ENCODE peak calls at places on chromosome 13, in seven cellular contexts. H is esophagus squamous epithelium; R is fibroblast of lung; V is CD8-positive, alpha-beta memory T cell; Q is breast epithelium; O is iPS DF 6.9; J is right lobe of liver. M is an unnamed sample. For H3K36me3 and H3K9me3, the result is how much of the 10 kb centered on the place peaks cover.

GRCh38 chr13:110250258-110250891 is 56.6 kb downstream of the COL4A1 start:
- DNase-seq in H (no peak), R (peak), V (no peak), Q (no peak), O (no peak), J (peak), M (peak)

GRCh38 chr13:33480561-33480960 is 195.0 kb upstream of the STARD13 start:
- DNase-seq in H (no peak), R (peak), V (no peak), Q (no peak), O (no peak), J (no peak), M (no peak)

GRCh38 chr13:78317030-78317429 is 286.3 kb downstream of the POU4F1 start:
- DNase-seq in H (no peak), R (no peak), V (no peak), Q (no peak), O (no peak), J (no peak), M (no peak)

GRCh38 chr13:26713341-26713740 is 47.2 kb downstream of the GPR12 start:
- DNase-seq in H (no peak), R (no peak), V (no peak), Q (no peak), O (no peak), J (no peak), M (no peak)

GRCh38 chr13:59734393-59734792 is 429.3 kb downstream of the DIAPH3 start:
- DNase-seq in H (no peak), R (no peak), V (no peak), Q (no peak), O (no peak), J (no peak), M (no peak)

GRCh38 chr13:59546178-59546577 is 617.5 kb downstream of the DIAPH3 start:
- DNase-seq in H (no peak), R (no peak), V (no peak), Q (no peak), O (no peak), J (no peak), M (no peak)

GRCh38 chr13:50080158-50080855 is 65.1 kb downstream of the KCNRG start:
- DNase-seq in H (no peak), R (peak), V (no peak), Q (no peak), O (no peak), J (no peak), M (peak)

GRCh38 chr13:112934075-112934474 is 34.9 kb upstream of the MCF2L start:
- DNase-seq in H (no peak), R (no peak), V (no peak), Q (no peak), O (no peak), J (no peak), M (peak)

GRCh38 chr13:113973218-113974164 is at the start of gene C13orf46:
- DNase-seq in H (no peak), R (no peak), V (no peak), Q (no peak), O (no peak), J (peak), M (no peak)

GRCh38 chr13:109162248-109163051 is 533.0 kb downstream of the MYO16 start:
- DNase-seq in H (no peak), R (no peak), V (no peak), Q (no peak), O (no peak), J (no peak), M (no peak)

GRCh38 chr13:66543780-66544179 is 686.4 kb downstream of the PCDH9 start:
- DNase-seq in H (no peak), R (no peak), V (no peak), Q (no peak), O (no peak), J (no peak), M (no peak)

GRCh38 chr13:83546476-83546875 is 335.8 kb downstream of the SLITRK1 start:
- DNase-seq in H (no peak), R (peak), V (no peak), Q (no peak), O (no peak), J (no peak), M (no peak)

GRCh38 chr13:26816876-26817275 is 56.3 kb upstream of the GPR12 start:
- DNase-seq in H (no peak), R (no peak), V (no peak), Q (no peak), O (no peak), J (no peak), M (no peak)

GRCh38 chr13:98746968-98747367 is 5.5 kb downstream of the SLC15A1 start:
- DNase-seq in H (no peak), R (peak), V (no peak), Q (no peak), O (no peak), J (peak), M (no peak)

GRCh38 chr13:31896427-31896826 is 135.1 kb upstream of the FRY start:
- DNase-seq in H (no peak), R (peak), V (no peak), Q (no peak), O (no peak), J (no peak), M (no peak)

GRCh38 chr13:75636339-75637095 is 387 bp downstream of the LMO7 start:
- DNase-seq in H (no peak), R (peak), V (peak), Q (no peak), O (no peak), J (no peak), M (peak)

GRCh38 chr13:110410000-110410399 is 102.9 kb downstream of the COL4A2 start:
- DNase-seq in H (no peak), R (no peak), V (no peak), Q (no peak), O (no peak), J (no peak), M (no peak)

GRCh38 chr13:85806553-85807175 is 7.4 kb upstream of the SLITRK6 start:
- DNase-seq in H (no peak), R (peak), V (no peak), Q (no peak), O (peak), J (no peak), M (no peak)

GRCh38 chr13:25068810-25069209 is 27.1 kb upstream of the PABPC3 start:
- DNase-seq in H (no peak), R (no peak), V (no peak), Q (no peak), O (no peak), J (no peak), M (no peak)
- H3K36me3 ChIP-seq in H (under half), R (under half), V (under half), Q (under half), O (under half), J (under half), M (under half)

GRCh38 chr13:68066879-68067513 is 836.9 kb upstream of the PCDH9 start:
- DNase-seq in H (no peak), R (no peak), V (no peak), Q (no peak), O (no peak), J (no peak), M (no peak)

GRCh38 chr13:68063181-68063580 is 833.0 kb upstream of the PCDH9 start:
- DNase-seq in H (no peak), R (no peak), V (no peak), Q (no peak), O (no peak), J (no peak), M (no peak)

GRCh38 chr13:68064371-68064770 is 834.2 kb upstream of the PCDH9 start:
- DNase-seq in H (no peak), R (peak), V (no peak), Q (no peak), O (no peak), J (no peak), M (no peak)
- H3K27ac ChIP-seq in H (no peak), R (no peak), V (no peak), Q (no peak), O (no peak), J (no peak), M (no peak)

GRCh38 chr13:104962411-104962810 is 1573.1 kb downstream of the EFNB2 start:
- DNase-seq in H (no peak), R (no peak), V (no peak), Q (no peak), O (no peak), J (no peak), M (no peak)

DNA sequence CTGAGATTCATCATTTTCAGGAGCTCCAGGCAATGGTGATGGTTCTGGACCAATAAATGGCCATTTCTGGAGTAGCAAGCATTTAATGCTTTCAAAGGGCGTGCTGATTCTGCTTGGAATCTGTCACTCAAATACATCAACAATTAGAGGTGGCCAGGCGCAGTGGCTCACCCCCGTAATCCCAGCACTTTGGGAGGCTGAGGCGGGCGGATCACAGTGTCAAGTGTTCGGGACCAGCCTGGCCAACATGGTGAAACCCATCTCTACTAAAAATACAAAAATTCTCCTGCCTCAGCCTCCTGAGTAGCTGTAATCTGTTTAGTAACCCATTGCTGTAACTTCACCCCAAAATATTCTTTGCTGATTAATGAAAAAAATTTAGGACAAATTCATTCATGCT is 1574.2 kb downstream of the EFNB2 start:
- DNase-seq in H (no peak), R (no peak), V (no peak), Q (no peak), O (no peak), J (no peak), M (no peak)
- H3K9me3 ChIP-seq in H (under half), R (under half), V (under half), Q (under half), O (under half), J (under half), M (under half)

GRCh38 chr13:28322256-28322895 is 172.6 kb downstream of the FLT1 start:
- DNase-seq in H (no peak), R (peak), V (no peak), Q (no peak), O (no peak), J (no peak), M (no peak)

GRCh38 chr13:28324181-28324789 is 170.6 kb downstream of the FLT1 start:
- DNase-seq in H (no peak), R (peak), V (no peak), Q (no peak), O (peak), J (peak), M (peak)

GRCh38 chr13:28326081-28326480 is 168.8 kb downstream of the FLT1 start:
- DNase-seq in H (no peak), R (no peak), V (no peak), Q (no peak), O (no peak), J (no peak), M (no peak)

GRCh38 chr13:28327761-28328607 is 166.9 kb downstream of the FLT1 start:
- DNase-seq in H (no peak), R (no peak), V (no peak), Q (no peak), O (no peak), J (no peak), M (no peak)

DNA sequence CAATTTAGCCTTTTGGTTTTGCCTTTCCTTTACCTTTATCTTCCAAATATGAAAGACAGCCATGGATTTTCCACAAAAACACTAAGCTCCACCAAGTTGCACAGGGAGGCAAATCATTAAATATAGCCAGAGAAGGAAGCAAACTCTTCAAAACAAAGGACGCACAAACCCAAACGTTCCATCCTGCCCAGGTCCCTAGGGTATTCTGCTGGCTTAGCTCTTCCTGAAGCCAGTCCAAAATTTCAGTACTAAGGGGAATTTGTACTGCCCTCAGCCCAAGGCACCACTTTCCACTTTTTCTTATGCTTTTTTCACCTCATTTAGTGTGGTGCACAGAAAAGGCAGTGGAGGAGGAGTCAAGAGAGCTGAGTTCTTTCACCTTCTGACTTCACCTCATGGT is 169.9 kb downstream of the FLT1 start:
- DNase-seq in H (no peak), R (no peak), V (no peak), Q (no peak), O (no peak), J (no peak), M (no peak)
- H3K36me3 ChIP-seq in H (under half), R (under half), V (under half), Q (under half), O (under half), J (under half), M (under half)

GRCh38 chr13:97256343-97256783 is 34.2 kb downstream of the MBNL2 start:
- DNase-seq in H (no peak), R (peak), V (no peak), Q (no peak), O (no peak), J (no peak), M (peak)
- H3K27ac ChIP-seq in H (peak), R (peak), V (peak), Q (peak), O (no peak), J (peak), M (peak)

GRCh38 chr13:19178901-19179593 is 2.6 kb downstream of the TUBA3C start:
- DNase-seq in H (no peak), R (no peak), V (no peak), Q (no peak), O (no peak), J (no peak), M (no peak)
- H3K9me3 ChIP-seq in H (under half), R (under half), V (under half), Q (under half), O (under half), J (under half), M (under half)

GRCh38 chr13:35356572-35356971 is 119.9 kb downstream of the MAB21L1 start:
- DNase-seq in H (no peak), R (no peak), V (no peak), Q (no peak), O (no peak), J (no peak), M (no peak)
- H3K36me3 ChIP-seq in H (under half), R (under half), V (under half), Q (under half), O (under half), J (under half), M (under half)

GRCh38 chr13:40433577-40433976 is 232.9 kb downstream of the FOXO1 start:
- DNase-seq in H (no peak), R (no peak), V (peak), Q (no peak), O (no peak), J (no peak), M (no peak)
- H3K27ac ChIP-seq in H (no peak), R (no peak), V (no peak), Q (no peak), O (no peak), J (no peak), M (no peak)

GRCh38 chr13:19567820-19568534 is 6.6 kb upstream of the TPTE2 start:
- DNase-seq in H (no peak), R (no peak), V (no peak), Q (no peak), O (no peak), J (no peak), M (no peak)
- H3K9me3 ChIP-seq in H (under half), R (under half), V (under half), Q (under half), O (under half), J (under half), M (under half)

GRCh38 chr13:52459668-52460067 is 4.4 kb downstream of the CKAP2 start:
- DNase-seq in H (no peak), R (peak), V (no peak), Q (no peak), O (no peak), J (no peak), M (no peak)

GRCh38 chr13:52461265-52461664 is 6.0 kb downstream of the CKAP2 start:
- DNase-seq in H (no peak), R (no peak), V (no peak), Q (no peak), O (no peak), J (no peak), M (no peak)

DNA sequence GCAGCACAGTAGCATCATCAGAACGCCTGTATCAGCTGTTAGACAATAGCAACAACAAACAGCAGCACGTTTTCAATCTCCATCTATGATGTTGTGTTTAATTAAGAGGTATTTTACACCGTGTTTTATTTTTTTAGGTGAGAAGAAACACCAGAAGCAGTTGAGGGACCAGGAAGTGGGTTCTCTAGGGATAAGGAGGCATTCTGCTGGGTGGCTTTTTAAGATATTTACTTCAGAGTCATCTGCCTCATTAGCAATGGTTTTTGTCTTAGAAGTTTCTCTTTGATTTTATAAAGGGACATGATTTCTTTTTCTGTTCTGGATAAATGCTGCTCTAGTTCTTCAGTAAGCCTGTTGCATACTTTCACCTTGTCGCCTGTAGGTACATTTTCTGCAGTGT is 8.2 kb downstream of the CKAP2 start:
- DNase-seq in H (no peak), R (no peak), V (no peak), Q (no peak), O (no peak), J (no peak), M (no peak)
- H3K36me3 ChIP-seq in H (half or more), R (under half), V (under half), Q (under half), O (under half), J (under half), M (under half)